ENCODE peak calls at places on chromosomes 4 and X, in seven cellular contexts. C is H9, P is neuronal stem cell, E is mesenchymal stem cell, Y is trophoblast cell, H is IMR-90, A is H1. O is an unnamed sample.

GRCh38 chr4:48439988-48440387 is 43.2 kb upstream of the SLC10A4 start:
- DNase-seq in E (no peak), Y (no peak), C (no peak), P (no peak), A (no peak), H (no peak), O (peak)

GRCh38 chrX:72126048-72126415 is 5.7 kb downstream of the RTL5 start:
- DNase-seq in Y (no peak), A (no peak), C (no peak), E (no peak), P (no peak), H (no peak), O (no peak)

GRCh38 chr4:108834167-108834566 is 71.3 kb upstream of the ETNPPL start:
- DNase-seq in A (no peak), P (no peak), C (no peak), E (peak), Y (no peak), H (peak), O (no peak)

GRCh38 chrX:52284865-52285264 is 84.0 kb upstream of the XAGE2 start:
- DNase-seq in P (no peak), H (no peak), C (no peak), A (no peak), Y (no peak), E (no peak), O (no peak)

GRCh38 chrX:93791304-93791703 is 117.3 kb downstream of the FAM133A start:
- DNase-seq in Y (no peak), A (no peak), C (no peak), H (no peak), P (no peak), E (no peak), O (no peak)

GRCh38 chrX:154436597-154437397 is at the start of gene GDI1:
- DNase-seq in P (no peak), H (peak), E (peak), C (peak), Y (no peak), A (no peak), O (peak)

GRCh38 chr4:186701273-186701672 is 22.4 kb downstream of the FAT1 start:
- DNase-seq in E (peak), Y (no peak), P (peak), C (peak), A (no peak), H (peak), O (peak)

GRCh38 chrX:141314441-141314840 is 72.1 kb upstream of the SPANXC start:
- DNase-seq in E (no peak), A (no peak), H (peak), P (no peak), Y (no peak), C (no peak), O (no peak)

GRCh38 chr4:125420499-125420898 is 105.7 kb downstream of the FAT4 start:
- DNase-seq in H (no peak), E (peak), A (no peak), C (no peak), P (no peak), Y (no peak), O (no peak)

GRCh38 chrX:119236599-119237525 is 777 bp downstream of the PGRMC1 start:
- DNase-seq in C (no peak), Y (no peak), A (no peak), E (peak), P (no peak), H (peak), O (peak)

GRCh38 chrX:57282568-57282967 is 3.9 kb upstream of the FAAH2 start:
- DNase-seq in A (no peak), P (no peak), H (no peak), C (no peak), Y (no peak), E (no peak), O (peak)

GRCh38 chr4:128819082-128819742 is 9.7 kb downstream of the JADE1 start:
- DNase-seq in C (no peak), Y (peak), H (peak), A (no peak), P (no peak), E (no peak), O (peak)

GRCh38 chr4:169293343-169294176 is 22.8 kb upstream of the SH3RF1 start:
- DNase-seq in A (no peak), C (no peak), E (no peak), Y (no peak), P (no peak), H (no peak), O (no peak)

GRCh38 chr4:7861440-7861881 is 78.2 kb downstream of the AFAP1 start:
- DNase-seq in Y (peak), A (peak), P (peak), E (peak), C (peak), H (peak), O (peak)

GRCh38 chr4:184911310-184911709 is 85.5 kb upstream of the ACSL1 start:
- DNase-seq in H (peak), P (no peak), A (no peak), Y (no peak), C (no peak), E (no peak), O (no peak)

GRCh38 chr4:159410076-159410777 is 307.3 kb downstream of the RAPGEF2 start:
- DNase-seq in E (peak), P (no peak), C (no peak), A (no peak), Y (no peak), H (peak), O (no peak)

GRCh38 chrX:117972681-117973080 is 143.9 kb downstream of the KLHL13 start:
- DNase-seq in Y (peak), A (no peak), P (no peak), C (peak), H (peak), E (no peak), O (peak)

DNA sequence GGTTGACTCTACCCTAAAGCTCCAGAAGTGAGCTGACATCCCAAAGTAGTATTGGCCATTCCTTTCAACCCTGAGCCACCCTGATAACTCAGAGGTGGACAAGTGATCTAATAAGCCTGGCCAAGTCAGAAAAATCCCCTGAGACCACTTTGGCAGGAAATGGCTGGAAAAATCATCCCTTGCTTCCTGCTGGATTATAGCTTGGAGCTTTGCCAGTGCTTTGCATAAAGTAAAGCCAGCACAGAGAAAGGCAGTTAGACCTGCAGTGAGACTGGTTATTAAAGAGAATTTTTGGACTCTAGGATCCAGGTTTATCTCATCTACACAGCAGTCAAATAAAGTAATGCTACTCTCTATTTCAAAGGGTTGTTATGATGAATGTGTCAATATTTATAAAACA is 6.4 kb downstream of the CXCL3 start:
- DNase-seq in H (peak), Y (no peak), A (no peak), E (peak), P (no peak), C (no peak), O (no peak)
- H3K23ac ChIP-seq in H (no peak), Y (no peak), A (no peak), E (no peak), P (no peak), C (no peak), O (no peak)

DNA sequence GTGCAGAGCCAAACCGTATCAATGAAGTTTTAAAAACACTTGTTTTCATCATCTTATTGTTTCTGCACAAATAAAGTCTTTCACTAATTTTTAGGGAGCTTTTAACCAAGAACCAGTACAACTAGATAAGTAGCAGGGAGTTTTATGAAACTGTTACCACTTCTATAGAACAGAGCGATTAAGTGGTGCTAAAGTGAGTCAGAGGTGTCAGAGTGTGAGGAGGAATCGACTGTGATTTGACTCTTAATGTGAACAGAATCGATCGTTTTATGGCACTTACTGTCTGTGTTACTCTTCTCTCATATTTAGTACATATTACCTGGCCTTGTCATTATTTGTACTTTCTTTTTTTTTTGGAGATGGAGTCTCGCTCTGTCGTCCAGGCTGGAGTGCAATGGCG is 43.3 kb downstream of the PDK3 start:
- DNase-seq in H (no peak), E (no peak), P (no peak), A (no peak), C (no peak), Y (no peak), O (no peak)
- H3K23ac ChIP-seq in H (no peak), E (no peak), P (no peak), A (no peak), C (no peak), Y (no peak), O (no peak)

DNA sequence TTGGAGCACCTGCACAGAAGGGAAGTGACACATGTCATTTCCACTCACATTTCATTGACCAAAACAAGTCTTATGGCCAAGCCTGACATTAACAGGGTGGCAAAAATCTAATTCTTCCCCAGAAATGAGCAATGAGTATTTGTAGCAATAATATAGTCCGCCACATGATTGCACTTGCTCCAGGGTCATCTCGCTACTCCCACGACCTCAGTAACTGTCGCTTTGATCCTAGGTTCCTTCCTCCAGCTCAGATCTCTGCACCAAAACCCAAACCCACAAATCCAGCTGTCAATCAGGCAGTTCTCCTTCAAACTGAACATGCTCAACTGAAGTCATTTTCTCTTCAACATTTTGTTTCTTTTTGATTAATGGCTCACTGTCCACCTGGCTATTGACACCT is 25.2 kb upstream of the PTTG2 start:
- DNase-seq in P (no peak), C (no peak), E (no peak), A (no peak), H (no peak), Y (no peak), O (no peak)
- H3K23ac ChIP-seq in P (no peak), C (no peak), E (no peak), A (no peak), H (no peak), Y (no peak), O (no peak)

DNA sequence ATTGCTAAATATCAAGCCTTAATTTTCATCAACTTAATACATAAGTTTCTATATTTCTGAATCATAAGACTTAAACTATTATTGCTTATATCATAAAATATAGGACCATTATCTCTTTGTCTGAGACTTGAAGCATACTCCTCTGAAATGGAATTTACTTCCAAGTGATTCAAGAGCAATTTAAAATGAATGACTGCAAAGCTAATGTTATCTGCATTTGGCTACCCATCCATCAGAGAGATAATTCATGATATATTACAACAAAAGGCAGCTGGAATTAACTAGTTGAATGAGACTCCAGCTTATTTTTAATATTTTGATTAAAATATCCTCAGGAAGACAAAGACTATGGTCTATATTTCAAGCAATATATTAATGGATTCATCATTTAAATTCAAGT is 208.6 kb downstream of the UNC5C start:
- DNase-seq in A (no peak), P (no peak), Y (no peak), H (no peak), E (no peak), C (no peak), O (no peak)
- H3K23ac ChIP-seq in A (no peak), P (no peak), Y (no peak), H (no peak), E (no peak), C (no peak), O (no peak)

GRCh38 chrX:18721683-18722499 is 14.4 kb downstream of the PPEF1 start:
- DNase-seq in A (no peak), Y (no peak), E (no peak), C (no peak), H (no peak), P (no peak), O (no peak)
- H3K23ac ChIP-seq in A (no peak), Y (no peak), E (no peak), C (no peak), H (no peak), P (no peak), O (no peak)

DNA sequence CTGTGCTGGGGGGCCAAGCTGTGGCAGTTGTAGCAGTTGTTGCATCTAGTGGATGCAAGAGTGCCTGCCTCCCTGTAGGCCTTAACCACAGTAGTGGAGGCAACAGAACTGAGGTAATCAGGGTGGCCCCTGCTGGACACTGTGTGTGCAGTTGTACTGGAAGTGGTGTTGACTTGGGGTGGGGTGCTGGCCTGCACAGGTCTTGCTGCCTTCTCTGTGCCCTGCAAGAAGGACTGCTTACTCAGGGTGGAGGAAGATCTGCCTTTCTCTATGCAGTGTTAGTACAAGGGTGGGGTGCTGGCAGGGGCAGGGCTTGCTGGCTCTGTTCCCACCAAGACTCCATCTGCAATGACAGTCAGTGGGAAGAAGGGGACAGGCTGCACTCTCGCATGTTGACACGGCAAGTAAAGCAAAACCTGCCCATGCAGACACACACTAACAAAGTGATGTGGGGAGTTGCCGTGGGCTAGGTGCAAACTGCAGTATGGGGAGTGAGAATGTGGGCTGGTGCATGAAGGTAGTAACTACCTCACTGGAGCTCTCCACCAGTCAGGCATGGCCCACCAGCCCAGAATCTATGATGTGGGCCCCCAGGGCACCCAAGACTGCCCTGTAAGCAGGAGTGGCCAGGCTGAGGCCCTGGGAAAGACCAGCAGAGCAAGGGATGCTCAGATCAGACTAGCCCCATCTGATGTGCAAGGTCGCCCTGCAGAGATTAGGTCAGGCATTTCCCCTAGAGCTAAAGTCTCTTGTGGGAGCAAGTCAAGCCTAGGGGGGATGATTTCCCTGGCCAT is 594.9 kb downstream of the TECRL start:
- DNase-seq in Y (no peak), H (no peak), A (no peak), P (no peak), C (no peak), E (no peak), O (no peak)
- H3K23ac ChIP-seq in Y (no peak), H (no peak), A (no peak), P (no peak), C (no peak), E (no peak), O (no peak)

GRCh38 chrX:41127476-41128192 is 42.4 kb downstream of the USP9X start:
- DNase-seq in Y (no peak), A (no peak), P (no peak), C (no peak), E (no peak), H (no peak), O (no peak)

GRCh38 chrX:41131766-41132165 is 46.5 kb downstream of the USP9X start:
- DNase-seq in C (no peak), P (no peak), A (no peak), E (no peak), Y (no peak), H (no peak), O (no peak)

GRCh38 chrX:41128955-41129354 is 43.7 kb downstream of the USP9X start:
- DNase-seq in H (no peak), C (no peak), Y (no peak), P (no peak), E (no peak), A (no peak), O (no peak)

GRCh38 chrX:41137589-41137988 is 52.3 kb downstream of the USP9X start:
- DNase-seq in P (no peak), A (no peak), E (no peak), Y (no peak), C (no peak), H (peak), O (no peak)

DNA sequence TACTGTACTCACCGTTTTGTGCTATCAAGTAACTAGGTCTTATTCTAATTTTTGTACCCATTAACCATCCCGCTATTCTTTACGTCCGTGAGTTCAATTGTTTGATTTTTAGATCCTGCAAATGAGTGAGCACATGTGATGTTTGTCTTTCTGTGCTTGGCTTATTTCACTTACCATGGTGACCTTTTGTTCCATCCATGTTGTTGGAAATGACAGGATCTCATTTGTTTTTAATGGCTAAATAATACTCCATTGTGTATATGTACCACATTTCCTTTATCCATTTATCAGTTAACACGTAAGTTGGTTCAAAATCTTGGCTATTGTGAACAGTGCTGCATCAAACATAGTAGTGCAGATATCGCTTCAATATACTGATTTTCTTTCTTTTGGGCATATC is 48.3 kb downstream of the USP9X start:
- DNase-seq in H (no peak), P (no peak), A (no peak), C (no peak), E (no peak), Y (no peak), O (no peak)
- H3K23ac ChIP-seq in H (no peak), P (no peak), A (no peak), C (no peak), E (no peak), Y (no peak), O (no peak)